ENCODE peak calls at places on chromosomes 13 and 19, in five cellular contexts. A is AG10803, N is testis, J is PC-3, D is heart left ventricle. H is an unnamed sample.
A peak's percentile ranks its signal among the peaks of the same experiment; 100 is the strongest.

GRCh38 chr13:35695411-35695810 is 218.9 kb upstream of the MAB21L1 start:
- DNase-seq in A (peak; percentile 51), N (no peak), J (no peak), D (no peak), H (no peak)

GRCh38 chr19:41821003-41821735 is 23.3 kb downstream of the LYPD4 start:
- DNase-seq in A (no peak), N (peak; percentile 25), J (peak; percentile 72), D (no peak), H (no peak)

GRCh38 chr19:1407662-1408299 is 395 bp downstream of the DAZAP1 start:
- DNase-seq in A (no peak), N (no peak), J (no peak), D (peak; percentile 62), H (no peak)

GRCh38 chr19:43784251-43784980 is 3.6 kb upstream of the KCNN4 start:
- DNase-seq in A (peak; percentile 75), N (no peak), J (peak; percentile 87), D (peak; percentile 32), H (peak; percentile 86)

GRCh38 chr13:46846736-46847135 is 49.8 kb upstream of the ESD start:
- DNase-seq in A (no peak), N (no peak), J (no peak), D (no peak), H (no peak)

GRCh38 chr13:96822900-96823299 is 171.4 kb downstream of the OXGR1 start:
- DNase-seq in A (no peak), N (peak; percentile 44), J (peak; percentile 39), D (no peak), H (no peak)

GRCh38 chr19:4063369-4064072 is 3.2 kb downstream of the ZBTB7A start:
- DNase-seq in A (no peak), N (no peak), J (no peak), D (no peak), H (no peak)

GRCh38 chr13:30696278-30697176 is 38.8 kb upstream of the ALOX5AP start:
- DNase-seq in A (peak; percentile 34), N (no peak), J (no peak), D (peak; percentile 64), H (peak; percentile 67)

GRCh38 chr13:72457151-72457550 is 270.3 kb downstream of the MZT1 start:
- DNase-seq in A (no peak), N (no peak), J (no peak), D (no peak), H (no peak)

GRCh38 chr13:111965466-111966214 is 101.3 kb upstream of the SOX1 start:
- DNase-seq in A (no peak), N (no peak), J (no peak), D (no peak), H (no peak)

GRCh38 chr19:41871573-41872383 is 5.3 kb upstream of the CD79A start:
- DNase-seq in A (no peak), N (no peak), J (no peak), D (no peak), H (no peak)

GRCh38 chr19:55487884-55488687 is at the start of gene SSC5D:
- DNase-seq in A (peak; percentile 51), N (peak; percentile 60), J (no peak), D (peak; percentile 67), H (peak; percentile 56)

GRCh38 chr19:36115453-36116343 is at the start of gene TBCB:
- DNase-seq in A (peak; percentile 30), N (peak; percentile 18), J (no peak), D (peak; percentile 83), H (peak; percentile 42)

GRCh38 chr19:12913871-12914690 is 5.0 kb downstream of the SYCE2 start:
- DNase-seq in A (peak; percentile 67), N (no peak), J (no peak), D (no peak), H (no peak)

GRCh38 chr13:19795956-19796355 is 13.2 kb upstream of the PSPC1 start:
- DNase-seq in A (no peak), N (no peak), J (no peak), D (no peak), H (no peak)

GRCh38 chr13:113970810-113971470 is 2.9 kb downstream of the C13orf46 start:
- DNase-seq in A (peak; percentile 43), N (no peak), J (peak; percentile 90), D (peak; percentile 73), H (peak; percentile 24)

GRCh38 chr19:34556500-34556899 is 74.9 kb downstream of the WTIP start:
- DNase-seq in A (peak; percentile 25), N (peak; percentile 62), J (peak; percentile 30), D (no peak), H (no peak)

GRCh38 chr19:34549833-34550232 is 68.3 kb downstream of the WTIP start:
- DNase-seq in A (no peak), N (no peak), J (no peak), D (no peak), H (no peak)

GRCh38 chr19:34559045-34559444 is 77.5 kb downstream of the WTIP start:
- DNase-seq in A (no peak), N (no peak), J (no peak), D (no peak), H (no peak)

GRCh38 chr19:34560229-34560628 is 78.7 kb downstream of the WTIP start:
- DNase-seq in A (no peak), N (no peak), J (no peak), D (no peak), H (no peak)

DNA sequence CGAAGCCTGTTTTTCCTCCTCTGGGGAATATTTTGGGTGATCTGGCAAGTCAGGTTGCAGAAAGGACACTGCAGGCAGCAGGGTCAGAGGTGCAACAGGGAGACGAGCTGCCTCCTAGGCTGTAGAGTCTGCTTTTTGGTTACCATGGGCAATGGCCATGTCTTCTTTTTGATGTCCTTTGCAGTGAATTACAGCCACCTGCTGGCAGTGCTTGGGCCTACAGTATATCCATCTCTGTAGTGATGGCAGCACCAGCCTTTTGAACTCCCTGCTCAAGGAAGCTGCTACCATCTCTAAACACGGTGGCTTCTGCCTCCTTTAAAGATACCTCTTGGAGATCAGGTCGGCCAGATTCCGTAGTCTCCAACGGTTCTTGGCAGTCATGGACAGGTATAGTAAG is 73.9 kb downstream of the WTIP start:
- DNase-seq in A (peak; percentile 3), N (no peak), J (peak; percentile 32), D (no peak), H (no peak)
- TF ChIP-seq CTCF in A (peak; percentile 20), N (no peak), J (peak; percentile 44), D (peak; percentile 9), H (peak; percentile 25)

DNA sequence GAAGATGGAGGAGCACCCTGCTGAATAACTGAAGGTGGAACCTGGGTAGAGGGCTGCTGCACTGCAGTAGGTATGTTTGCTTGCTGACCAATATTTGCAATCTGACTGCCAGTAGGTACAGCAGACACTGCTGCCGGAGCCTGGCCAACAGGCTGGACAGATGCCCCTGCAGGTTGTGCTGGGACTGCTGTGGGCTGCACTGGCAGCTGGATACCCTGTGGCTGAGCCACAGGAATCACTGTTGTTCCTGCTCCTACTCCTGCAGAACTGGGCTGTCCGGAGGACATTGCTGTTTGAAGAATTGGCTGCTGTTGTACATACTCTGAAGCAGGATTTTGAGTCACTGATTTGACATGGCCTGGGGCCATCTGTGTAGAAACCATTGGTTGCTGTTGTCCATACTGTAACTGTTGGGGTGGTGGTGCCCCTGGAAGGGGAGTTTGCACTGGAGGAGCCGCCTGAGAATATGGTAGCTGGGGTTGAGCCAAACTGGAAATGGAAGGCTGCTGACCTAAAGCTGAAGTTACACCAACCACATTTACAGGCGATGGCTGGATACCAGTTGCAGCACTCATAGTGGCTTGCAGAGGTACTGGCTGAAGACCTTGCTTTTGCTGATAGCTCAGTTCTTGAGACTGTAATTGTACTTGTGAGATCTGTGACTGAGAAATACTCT is 2.2 kb downstream of the TSC22D1 start:
- DNase-seq in A (peak; percentile 67), N (no peak), J (peak; percentile 56), D (no peak), H (peak; percentile 83)
- H3K4me3 ChIP-seq in A (peak overlapping the region; percentile 77), N (no peak overlapping the region), J (peak overlapping the region; percentile 84), D (no peak overlapping the region), H (peak overlapping the region; percentile 77)

GRCh38 chr19:5564930-5565329 is 2.8 kb downstream of the TINCR start:
- DNase-seq in A (no peak), N (no peak), J (no peak), D (no peak), H (no peak)

GRCh38 chr19:5567971-5568407 is 236 bp upstream of the TINCR start:
- DNase-seq in A (no peak), N (no peak), J (no peak), D (no peak), H (no peak)

GRCh38 chr19:5563941-5564612 is 3.7 kb downstream of the TINCR start:
- DNase-seq in A (no peak), N (no peak), J (peak; percentile 58), D (no peak), H (no peak)

GRCh38 chr19:5571777-5572176 is 4.0 kb upstream of the TINCR start:
- DNase-seq in A (no peak), N (no peak), J (no peak), D (no peak), H (no peak)

DNA sequence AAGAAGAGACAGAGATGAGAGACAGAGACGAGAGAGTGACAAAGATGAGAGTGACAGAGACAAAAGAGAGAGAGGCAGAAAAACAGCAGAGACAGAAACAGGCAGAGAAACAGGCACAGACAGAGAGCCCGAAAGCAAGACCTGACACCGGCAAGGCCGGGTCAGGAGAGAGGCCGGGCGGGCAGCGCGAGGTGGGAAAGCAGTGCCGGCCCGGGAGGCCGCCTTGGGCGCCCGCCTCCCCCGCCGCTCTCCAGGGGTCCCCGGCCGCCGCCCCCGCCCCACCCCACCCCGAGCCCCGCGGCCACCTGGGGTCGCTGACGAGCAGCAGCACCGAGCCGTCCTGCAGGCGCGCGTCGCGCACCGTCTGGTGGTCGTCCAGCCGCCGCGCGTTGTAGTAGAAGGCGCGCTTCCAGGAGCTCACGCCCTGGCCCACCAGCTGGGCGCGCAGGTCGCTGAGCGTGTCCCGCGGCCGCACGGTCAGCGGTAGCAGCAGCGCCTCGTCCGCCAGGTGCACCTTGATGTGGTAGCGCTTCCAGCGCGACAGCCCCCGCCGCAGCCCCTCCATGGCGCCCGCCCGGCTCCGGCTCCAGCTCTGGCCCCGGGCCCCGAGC is at the start of gene TINCR:
- DNase-seq in A (no peak), N (no peak), J (no peak), D (no peak), H (no peak)
- TF ChIP-seq CTCF in A (no peak), N (no peak), J (no peak), D (no peak), H (peak; percentile 2)

GRCh38 chr13:25890671-25891212 is 161.1 kb downstream of the SHISA2 start:
- DNase-seq in A (no peak), N (no peak), J (no peak), D (no peak), H (no peak)

GRCh38 chr13:25882732-25883357 is 169.0 kb downstream of the SHISA2 start:
- DNase-seq in A (no peak), N (no peak), J (no peak), D (no peak), H (peak; percentile 22)

GRCh38 chr13:25885418-25885817 is 166.4 kb downstream of the SHISA2 start:
- DNase-seq in A (no peak), N (no peak), J (no peak), D (no peak), H (no peak)

GRCh38 chr13:25887962-25888655 is 163.7 kb downstream of the SHISA2 start:
- DNase-seq in A (no peak), N (no peak), J (no peak), D (no peak), H (no peak)

GRCh38 chr13:25886438-25887214 is 165.2 kb downstream of the SHISA2 start:
- DNase-seq in A (peak; percentile 12), N (no peak), J (peak; percentile 91), D (no peak), H (peak; percentile 90)
- H3K4me3 ChIP-seq in A (no peak overlapping the region), N (no peak overlapping the region), J (no peak overlapping the region), D (no peak overlapping the region), H (no peak overlapping the region)